ENCODE peak calls at places on chromosomes 4 and X, in seven cellular contexts. One of them, this sample, is unnamed.

GRCh38 chr4:136036744-136037143 is 1495.5 kb downstream of the PCDH18 start:
- DNase-seq in glutamatergic neuron: no peak
- DNase-seq in HFFc6: no peak
- DNase-seq in lower lobe of right lung: no peak
- DNase-seq in RWPE1: peak
- DNase-seq in cardiac muscle cell: no peak
- DNase-seq in uterus: no peak
- DNase-seq in this sample: no peak

GRCh38 chr4:147354271-147354670 is 126.6 kb upstream of the EDNRA start:
- DNase-seq in glutamatergic neuron: no peak
- DNase-seq in HFFc6: no peak
- DNase-seq in lower lobe of right lung: no peak
- DNase-seq in RWPE1: no peak
- DNase-seq in cardiac muscle cell: no peak
- DNase-seq in uterus: no peak
- DNase-seq in this sample: no peak

GRCh38 chr4:27917381-27917780 is 1056.7 kb downstream of the STIM2 start:
- DNase-seq in glutamatergic neuron: no peak
- DNase-seq in HFFc6: no peak
- DNase-seq in lower lobe of right lung: no peak
- DNase-seq in RWPE1: no peak
- DNase-seq in cardiac muscle cell: peak
- DNase-seq in uterus: no peak
- DNase-seq in this sample: no peak

GRCh38 chr4:129342820-129343219 is 246.9 kb downstream of the C4orf33 start:
- DNase-seq in glutamatergic neuron: no peak
- DNase-seq in HFFc6: peak
- DNase-seq in lower lobe of right lung: no peak
- DNase-seq in RWPE1: peak
- DNase-seq in cardiac muscle cell: no peak
- DNase-seq in uterus: no peak
- DNase-seq in this sample: no peak

GRCh38 chrX:50648151-50648550 is 165.8 kb downstream of the SHROOM4 start:
- DNase-seq in glutamatergic neuron: no peak
- DNase-seq in HFFc6: no peak
- DNase-seq in lower lobe of right lung: no peak
- DNase-seq in RWPE1: peak
- DNase-seq in cardiac muscle cell: no peak
- DNase-seq in uterus: no peak
- DNase-seq in this sample: no peak

GRCh38 chrX:93428497-93428896 is 244.9 kb downstream of the NAP1L3 start:
- DNase-seq in glutamatergic neuron: no peak
- DNase-seq in HFFc6: no peak
- DNase-seq in lower lobe of right lung: no peak
- DNase-seq in RWPE1: no peak
- DNase-seq in cardiac muscle cell: no peak
- DNase-seq in uterus: no peak
- DNase-seq in this sample: no peak

GRCh38 chr4:110634320-110635154 is 11.7 kb upstream of the PITX2 start:
- DNase-seq in glutamatergic neuron: no peak
- DNase-seq in HFFc6: no peak
- DNase-seq in lower lobe of right lung: no peak
- DNase-seq in RWPE1: no peak
- DNase-seq in cardiac muscle cell: no peak
- DNase-seq in uterus: no peak
- DNase-seq in this sample: no peak

GRCh38 chr4:94802091-94802490 is 44.3 kb downstream of the BMPR1B start:
- DNase-seq in glutamatergic neuron: no peak
- DNase-seq in HFFc6: no peak
- DNase-seq in lower lobe of right lung: no peak
- DNase-seq in RWPE1: no peak
- DNase-seq in cardiac muscle cell: peak
- DNase-seq in uterus: no peak
- DNase-seq in this sample: no peak

GRCh38 chr4:3201718-3202702 is 46.9 kb upstream of the MSANTD1 start:
- DNase-seq in glutamatergic neuron: no peak
- DNase-seq in HFFc6: no peak
- DNase-seq in lower lobe of right lung: no peak
- DNase-seq in RWPE1: peak
- DNase-seq in cardiac muscle cell: no peak
- DNase-seq in uterus: no peak
- DNase-seq in this sample: no peak

GRCh38 chr4:22531638-22532037 is 15.8 kb upstream of the ADGRA3 start:
- DNase-seq in glutamatergic neuron: no peak
- DNase-seq in HFFc6: no peak
- DNase-seq in lower lobe of right lung: no peak
- DNase-seq in RWPE1: no peak
- DNase-seq in cardiac muscle cell: no peak
- DNase-seq in uterus: no peak
- DNase-seq in this sample: no peak

GRCh38 chr4:119752936-119753335 is 124.3 kb upstream of the PDE5A start:
- DNase-seq in glutamatergic neuron: no peak
- DNase-seq in HFFc6: no peak
- DNase-seq in lower lobe of right lung: no peak
- DNase-seq in RWPE1: no peak
- DNase-seq in cardiac muscle cell: no peak
- DNase-seq in uterus: no peak
- DNase-seq in this sample: no peak

DNA sequence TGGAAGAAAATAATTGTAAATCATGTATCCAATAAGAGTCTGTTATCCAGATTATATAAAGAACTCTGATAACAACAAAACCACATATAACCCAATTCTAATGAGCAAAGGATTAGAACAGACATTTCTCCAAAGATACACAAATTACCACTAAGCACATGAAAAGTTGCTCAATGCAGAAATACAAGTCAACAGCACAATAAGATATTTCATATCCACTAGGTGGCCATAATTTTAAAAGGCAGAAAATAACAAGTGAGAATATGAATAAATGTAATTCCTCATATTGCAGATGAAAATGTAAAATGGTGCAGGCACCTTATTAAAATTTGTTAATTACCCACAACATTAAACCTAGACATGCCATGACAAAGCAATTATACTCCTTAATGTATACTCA is 73.9 kb upstream of the ZCCHC13 start:
- DNase-seq in glutamatergic neuron: no peak
- DNase-seq in HFFc6: no peak
- DNase-seq in lower lobe of right lung: no peak
- DNase-seq in RWPE1: no peak
- DNase-seq in cardiac muscle cell: no peak
- DNase-seq in uterus: no peak
- DNase-seq in this sample: no peak
- TF ChIP-seq CTCF in glutamatergic neuron: no peak
- TF ChIP-seq CTCF in HFFc6: peak
- TF ChIP-seq CTCF in lower lobe of right lung: no peak
- TF ChIP-seq CTCF in RWPE1: no peak
- TF ChIP-seq CTCF in cardiac muscle cell: peak
- TF ChIP-seq CTCF in uterus: no peak
- TF ChIP-seq CTCF in this sample: peak

GRCh38 chr4:83386931-83387897 is 52.6 kb upstream of the HPSE start:
- DNase-seq in glutamatergic neuron: no peak
- DNase-seq in HFFc6: no peak
- DNase-seq in lower lobe of right lung: no peak
- DNase-seq in RWPE1: peak
- DNase-seq in cardiac muscle cell: no peak
- DNase-seq in uterus: peak
- DNase-seq in this sample: no peak

GRCh38 chr4:83390965-83391364 is 56.3 kb upstream of the HPSE start:
- DNase-seq in glutamatergic neuron: peak
- DNase-seq in HFFc6: no peak
- DNase-seq in lower lobe of right lung: no peak
- DNase-seq in RWPE1: no peak
- DNase-seq in cardiac muscle cell: no peak
- DNase-seq in uterus: no peak
- DNase-seq in this sample: no peak

GRCh38 chr4:83389756-83390505 is 55.3 kb upstream of the HPSE start:
- DNase-seq in glutamatergic neuron: no peak
- DNase-seq in HFFc6: no peak
- DNase-seq in lower lobe of right lung: no peak
- DNase-seq in RWPE1: no peak
- DNase-seq in cardiac muscle cell: no peak
- DNase-seq in uterus: no peak
- DNase-seq in this sample: no peak

GRCh38 chr4:83389037-83389755 is 54.5 kb upstream of the HPSE start:
- DNase-seq in glutamatergic neuron: no peak
- DNase-seq in HFFc6: no peak
- DNase-seq in lower lobe of right lung: no peak
- DNase-seq in RWPE1: no peak
- DNase-seq in cardiac muscle cell: no peak
- DNase-seq in uterus: no peak
- DNase-seq in this sample: no peak

DNA sequence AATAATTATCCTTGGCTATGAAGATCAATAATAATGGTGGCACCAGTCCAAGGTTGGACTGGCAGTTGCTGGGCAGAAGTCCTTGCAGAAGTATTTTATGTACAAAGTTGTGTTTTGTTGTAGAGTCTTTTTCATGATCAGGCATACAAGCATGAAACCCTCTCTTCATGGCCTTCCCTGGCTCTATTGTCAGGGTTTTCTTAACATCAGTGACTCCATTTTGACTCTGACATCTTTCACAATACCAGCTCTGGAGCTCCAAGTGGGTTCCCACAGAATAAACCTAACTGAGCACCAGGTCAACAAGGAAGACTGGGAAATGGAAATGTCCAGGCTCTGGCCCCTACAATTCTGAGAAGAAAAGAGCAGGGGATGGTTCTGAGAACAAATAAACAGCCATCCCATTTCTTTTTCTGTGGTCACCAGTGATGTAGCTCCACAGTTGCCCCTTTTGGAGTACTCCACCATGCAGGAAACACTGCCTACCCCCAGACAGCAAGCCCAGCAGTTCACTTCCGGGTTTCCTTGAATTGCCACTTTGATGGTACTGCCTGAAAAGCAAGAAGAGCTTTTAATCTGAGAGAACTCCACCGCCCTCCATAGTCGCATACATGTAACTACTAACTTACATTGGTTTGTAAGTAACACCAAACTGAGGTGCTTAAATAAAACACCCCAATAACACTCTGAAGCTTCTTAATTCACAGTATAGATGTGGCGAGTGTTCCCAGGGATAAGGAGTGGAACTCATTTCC is 53.5 kb upstream of the HPSE start:
- DNase-seq in glutamatergic neuron: no peak
- DNase-seq in HFFc6: no peak
- DNase-seq in lower lobe of right lung: no peak
- DNase-seq in RWPE1: no peak
- DNase-seq in cardiac muscle cell: no peak
- DNase-seq in uterus: no peak
- DNase-seq in this sample: no peak
- TF ChIP-seq CTCF in glutamatergic neuron: no peak
- TF ChIP-seq CTCF in HFFc6: no peak
- TF ChIP-seq CTCF in lower lobe of right lung: no peak
- TF ChIP-seq CTCF in RWPE1: no peak
- TF ChIP-seq CTCF in cardiac muscle cell: no peak
- TF ChIP-seq CTCF in uterus: no peak
- TF ChIP-seq CTCF in this sample: no peak

GRCh38 chr4:55396305-55397023 is 707 bp downstream of the TMEM165 start:
- DNase-seq in glutamatergic neuron: peak
- DNase-seq in HFFc6: peak
- DNase-seq in lower lobe of right lung: peak
- DNase-seq in RWPE1: peak
- DNase-seq in cardiac muscle cell: peak
- DNase-seq in uterus: peak
- DNase-seq in this sample: peak

GRCh38 chr4:55395218-55395528 is 584 bp upstream of the TMEM165 start:
- DNase-seq in glutamatergic neuron: no peak
- DNase-seq in HFFc6: no peak
- DNase-seq in lower lobe of right lung: no peak
- DNase-seq in RWPE1: no peak
- DNase-seq in cardiac muscle cell: no peak
- DNase-seq in uterus: no peak
- DNase-seq in this sample: no peak

GRCh38 chr4:55397521-55398321 is 2.0 kb downstream of the TMEM165 start:
- DNase-seq in glutamatergic neuron: no peak
- DNase-seq in HFFc6: peak
- DNase-seq in lower lobe of right lung: no peak
- DNase-seq in RWPE1: peak
- DNase-seq in cardiac muscle cell: no peak
- DNase-seq in uterus: no peak
- DNase-seq in this sample: no peak

GRCh38 chr4:55397024-55397520 is 1.3 kb downstream of the TMEM165 start:
- DNase-seq in glutamatergic neuron: peak
- DNase-seq in HFFc6: no peak
- DNase-seq in lower lobe of right lung: no peak
- DNase-seq in RWPE1: no peak
- DNase-seq in cardiac muscle cell: no peak
- DNase-seq in uterus: peak
- DNase-seq in this sample: no peak

GRCh38 chr4:55395529-55396304 is at the start of gene TMEM165:
- DNase-seq in glutamatergic neuron: peak
- DNase-seq in HFFc6: peak
- DNase-seq in lower lobe of right lung: peak
- DNase-seq in RWPE1: peak
- DNase-seq in cardiac muscle cell: peak
- DNase-seq in uterus: peak
- DNase-seq in this sample: peak
- TF ChIP-seq CTCF in glutamatergic neuron: peak
- TF ChIP-seq CTCF in HFFc6: no peak
- TF ChIP-seq CTCF in lower lobe of right lung: no peak
- TF ChIP-seq CTCF in RWPE1: no peak
- TF ChIP-seq CTCF in cardiac muscle cell: no peak
- TF ChIP-seq CTCF in uterus: no peak
- TF ChIP-seq CTCF in this sample: no peak

GRCh38 chr4:6076391-6076790 is 58.2 kb upstream of the C4orf50 start:
- DNase-seq in glutamatergic neuron: no peak
- DNase-seq in HFFc6: no peak
- DNase-seq in lower lobe of right lung: no peak
- DNase-seq in RWPE1: no peak
- DNase-seq in cardiac muscle cell: no peak
- DNase-seq in uterus: no peak
- DNase-seq in this sample: no peak
- TF ChIP-seq CTCF in glutamatergic neuron: peak
- TF ChIP-seq CTCF in HFFc6: no peak
- TF ChIP-seq CTCF in lower lobe of right lung: no peak
- TF ChIP-seq CTCF in RWPE1: no peak
- TF ChIP-seq CTCF in cardiac muscle cell: no peak
- TF ChIP-seq CTCF in uterus: no peak
- TF ChIP-seq CTCF in this sample: no peak

This sample was measured in upper lobe of right lung.